ENCODE peak calls at places on chromosomes 4 and X, in six cellular contexts. F is epithelial cell of esophagus, N is ovary, M is PC-3, A is fibroblast of mammary gland, X is lower leg skin. L is an unnamed sample.

GRCh38 chr4:185813133-185813532 is 1.1 kb upstream of the SORBS2 start:
- DNase-seq in F (no peak), N (no peak), M (no peak), A (no peak), X (no peak), L (no peak)

GRCh38 chrX:150897371-150898319 is 823 bp downstream of the CD99L2 start:
- DNase-seq in F (peak; percentile 55), N (peak; percentile 42), M (peak; percentile 15), A (peak; percentile 27), X (peak; percentile 19), L (peak; percentile 17)

GRCh38 chrX:23883737-23884354 is 23.9 kb downstream of the APOO start:
- DNase-seq in F (peak; percentile 82), N (no peak), M (peak; percentile 84), A (peak; percentile 90), X (no peak), L (no peak)

GRCh38 chr4:184845367-184846011 is 19.7 kb upstream of the ACSL1 start:
- DNase-seq in F (peak; percentile 81), N (no peak), M (peak; percentile 79), A (peak; percentile 51), X (no peak), L (no peak)

GRCh38 chr4:174212061-174212460 is 71.4 kb downstream of the FBXO8 start:
- DNase-seq in F (no peak), N (no peak), M (no peak), A (no peak), X (no peak), L (no peak)

GRCh38 chrX:67724359-67725110 is 180.7 kb downstream of the AR start:
- DNase-seq in F (no peak), N (no peak), M (no peak), A (peak; percentile 81), X (no peak), L (no peak)

GRCh38 chrX:40908026-40908425 is 172.7 kb upstream of the MED14 start:
- DNase-seq in F (peak; percentile 16), N (no peak), M (peak; percentile 27), A (peak; percentile 32), X (no peak), L (no peak)

GRCh38 chrX:121579016-121579760 is 531.8 kb downstream of the GLUD2 start:
- DNase-seq in F (peak; percentile 52), N (no peak), M (peak; percentile 57), A (peak; percentile 53), X (no peak), L (no peak)

GRCh38 chrX:20514358-20514757 is 247.6 kb upstream of the RPS6KA3 start:
- DNase-seq in F (peak; percentile 69), N (no peak), M (peak; percentile 89), A (peak; percentile 92), X (no peak), L (no peak)

GRCh38 chrX:85963736-85964135 is 83.6 kb downstream of the CHM start:
- DNase-seq in F (peak; percentile 53), N (no peak), M (peak; percentile 75), A (peak; percentile 80), X (no peak), L (no peak)

GRCh38 chr4:1371151-1371830 is 24.3 kb downstream of the UVSSA start:
- DNase-seq in F (no peak), N (no peak), M (no peak), A (no peak), X (no peak), L (no peak)

GRCh38 chr4:8070751-8071718 is 87.6 kb downstream of the ABLIM2 start:
- DNase-seq in F (no peak), N (no peak), M (no peak), A (no peak), X (no peak), L (no peak)

GRCh38 chr4:163344147-163345050 is 707 bp downstream of the NPY5R start:
- DNase-seq in F (no peak), N (no peak), M (no peak), A (no peak), X (no peak), L (peak; percentile 19)

GRCh38 chr4:76178296-76178695 is 30.1 kb upstream of the NUP54 start:
- DNase-seq in F (no peak), N (no peak), M (no peak), A (no peak), X (no peak), L (no peak)

GRCh38 chr4:174646326-174646725 is 124.0 kb upstream of the HPGD start:
- DNase-seq in F (no peak), N (no peak), M (no peak), A (no peak), X (no peak), L (no peak)

GRCh38 chrX:39875834-39876625 is 221.7 kb downstream of the BCOR start:
- DNase-seq in F (peak; percentile 68), N (no peak), M (no peak), A (no peak), X (no peak), L (no peak)

GRCh38 chr4:75685546-75686189 is 12.5 kb upstream of the G3BP2 start:
- DNase-seq in F (no peak), N (no peak), M (no peak), A (no peak), X (no peak), L (no peak)

GRCh38 chrX:40152706-40153334 is 55.1 kb upstream of the BCOR start:
- DNase-seq in F (no peak), N (peak; percentile 59), M (peak; percentile 50), A (no peak), X (no peak), L (no peak)

GRCh38 chrX:124641737-124642491 is 295.6 kb downstream of the SH2D1A start:
- DNase-seq in F (peak; percentile 45), N (no peak), M (no peak), A (no peak), X (no peak), L (no peak)

GRCh38 chr4:8079031-8079885 is 79.4 kb downstream of the ABLIM2 start:
- DNase-seq in F (no peak), N (no peak), M (no peak), A (no peak), X (no peak), L (no peak)

DNA sequence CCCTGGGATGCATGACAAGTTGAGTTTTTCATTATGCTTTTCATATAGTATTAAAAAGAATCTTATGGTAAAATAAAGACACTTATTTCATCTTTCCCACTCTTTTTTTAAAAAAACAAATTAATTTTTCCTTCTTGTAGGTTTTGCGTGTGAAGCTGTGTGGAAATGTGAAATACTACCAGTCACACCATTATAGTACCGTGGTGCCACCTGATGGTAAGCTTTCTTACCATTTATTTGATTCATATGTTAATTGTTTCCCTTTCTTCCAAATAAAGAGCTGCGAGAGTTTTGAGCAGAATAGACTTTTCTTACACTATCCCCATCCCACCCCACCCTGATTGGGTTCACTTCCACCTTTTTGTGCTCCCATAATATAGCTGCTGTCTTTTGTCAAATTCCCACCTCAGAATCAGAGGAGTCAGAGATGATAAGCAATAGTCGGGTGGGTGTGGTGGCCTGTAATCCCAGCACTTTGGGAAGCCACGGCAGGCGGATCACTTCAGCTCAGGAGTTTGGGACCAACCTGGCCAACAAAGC is 44.3 kb downstream of the CASP6 start:
- DNase-seq in F (peak; percentile 24), N (no peak), M (no peak), A (peak; percentile 12), X (no peak), L (no peak)
- TF ChIP-seq CTCF in F (peak; percentile 18), N (no peak), M (peak; percentile 20), A (no peak), X (no peak), L (no peak)

GRCh38 chrX:64093761-64094160 is 111.7 kb downstream of the AMER1 start:
- DNase-seq in F (peak; percentile 19), N (no peak), M (peak; percentile 39), A (peak; percentile 3), X (no peak), L (no peak)
- TF ChIP-seq CTCF in F (peak; percentile 50), N (no peak), M (peak; percentile 53), A (peak; percentile 30), X (no peak), L (peak; percentile 47)

DNA sequence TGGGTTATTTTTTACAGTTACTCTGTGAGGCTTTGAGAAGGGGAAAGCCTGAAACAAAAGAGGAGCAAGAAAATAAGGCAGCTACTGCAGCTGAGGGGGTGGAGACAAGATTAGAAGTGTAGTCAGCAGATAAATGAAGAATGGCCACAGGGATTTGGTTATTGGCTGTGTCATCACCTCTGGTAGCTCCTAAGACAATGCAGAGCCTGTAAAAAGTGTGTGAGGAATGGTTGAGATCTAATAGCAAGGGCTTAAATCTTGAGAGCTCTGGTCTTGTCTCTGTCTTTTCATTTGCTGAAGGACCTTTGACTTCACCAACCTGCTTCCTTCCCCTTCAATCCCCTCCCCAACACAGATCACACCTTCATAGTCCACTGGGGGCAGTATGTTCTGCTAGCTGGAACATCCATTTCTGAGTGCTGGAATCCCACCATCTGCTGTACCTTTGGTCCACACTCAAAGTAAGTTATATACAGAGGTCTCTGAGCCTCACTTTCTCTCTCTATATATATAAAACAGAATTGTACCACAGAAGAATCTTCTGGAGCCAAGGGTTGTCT is 213.7 kb upstream of the ZIC3 start:
- DNase-seq in F (no peak), N (no peak), M (no peak), A (no peak), X (no peak), L (no peak)
- TF ChIP-seq CTCF in F (no peak), N (no peak), M (peak; percentile 30), A (no peak), X (no peak), L (no peak)

GRCh38 chr4:94759767-94760211 is 2.0 kb downstream of the BMPR1B start:
- DNase-seq in F (no peak), N (no peak), M (peak; percentile 68), A (no peak), X (no peak), L (no peak)

GRCh38 chr4:94758700-94759399 is 1.1 kb downstream of the BMPR1B start:
- DNase-seq in F (peak; percentile 26), N (peak; percentile 42), M (peak; percentile 36), A (no peak), X (no peak), L (no peak)

GRCh38 chr4:94762326-94762725 is 4.6 kb downstream of the BMPR1B start:
- DNase-seq in F (no peak), N (no peak), M (no peak), A (no peak), X (no peak), L (no peak)

GRCh38 chr4:94758141-94758699 is 465 bp downstream of the BMPR1B start:
- DNase-seq in F (peak; percentile 63), N (peak; percentile 83), M (peak; percentile 54), A (no peak), X (no peak), L (peak; percentile 60)

DNA sequence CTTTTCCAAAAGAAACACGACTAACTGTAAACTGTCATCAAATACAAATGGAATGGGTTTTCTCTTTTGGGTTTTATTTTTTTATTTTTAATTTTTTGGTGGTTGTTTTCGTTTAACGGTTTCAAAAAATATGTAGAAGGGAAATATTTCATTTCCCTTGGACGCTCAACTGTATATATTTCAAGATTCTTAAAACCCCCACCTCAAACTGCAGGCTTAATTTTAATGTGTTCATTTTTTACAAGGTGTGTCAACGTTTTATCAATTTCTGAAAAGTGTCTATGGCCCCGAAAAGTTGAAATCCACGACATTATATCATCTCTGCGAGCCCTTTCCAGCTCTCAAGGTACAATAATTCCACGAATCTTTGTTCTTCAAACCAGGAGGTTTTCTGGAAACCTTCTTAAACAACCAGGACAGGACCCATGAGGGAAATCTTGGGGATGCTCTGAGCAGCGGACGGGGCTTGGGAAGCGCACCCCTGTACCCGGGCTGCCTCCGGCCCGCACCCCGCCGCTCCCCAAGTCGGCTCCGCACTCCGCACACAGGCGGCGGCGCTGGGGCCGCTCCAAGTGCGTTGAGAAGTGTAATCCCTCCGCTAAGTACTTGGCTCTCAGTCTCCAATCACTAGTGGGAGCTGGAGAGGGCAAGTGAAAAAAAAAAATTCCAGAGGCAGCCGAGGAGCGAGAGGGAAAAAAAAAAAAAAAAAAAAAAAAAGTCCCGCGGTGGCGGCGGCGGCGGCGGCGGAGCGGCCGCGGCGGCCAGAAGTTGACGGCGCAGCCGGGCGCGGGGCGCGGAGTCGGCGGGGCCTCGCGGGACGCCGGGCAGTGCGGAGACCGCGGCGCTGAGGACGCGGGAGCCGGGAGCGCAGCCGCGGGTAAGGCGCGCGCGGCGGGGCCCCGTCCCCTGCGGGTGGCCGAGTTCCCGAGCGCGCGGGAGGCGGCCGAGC is at the start of gene BMPR1B:
- DNase-seq in F (peak; percentile 76), N (peak; percentile 81), M (peak; percentile 65), A (peak; percentile 66), X (no peak), L (peak; percentile 39)
- TF ChIP-seq CTCF in F (peak; percentile 17), N (no peak), M (no peak), A (no peak), X (no peak), L (peak; percentile 12)